ENCODE peak calls at places on chromosome 21, in six cellular contexts. M, I, W, S, T and H are unnamed samples.

GRCh38 chr21:41112740-41113692 is 54.9 kb upstream of the BACE2 start:
- DNase-seq in M (no peak), I (peak), W (peak), S (no peak), T (peak), H (peak)

GRCh38 chr21:37700641-37701202 is 215.5 kb downstream of the KCNJ6 start:
- DNase-seq in M (no peak), I (peak), W (peak), S (peak), T (peak), H (peak)

GRCh38 chr21:16169102-16169511 is 439.3 kb downstream of the USP25 start:
- DNase-seq in M (no peak), I (peak), W (no peak), S (no peak), T (peak), H (no peak)

GRCh38 chr21:16071082-16071481 is 341.3 kb downstream of the USP25 start:
- DNase-seq in M (no peak), I (peak), W (no peak), S (no peak), T (peak), H (no peak)

GRCh38 chr21:37294674-37295073 is 27.5 kb upstream of the VPS26C start:
- DNase-seq in M (no peak), I (no peak), W (no peak), S (no peak), T (no peak), H (no peak)

GRCh38 chr21:14559144-14559543 is 13.0 kb upstream of the SAMSN1 start:
- DNase-seq in M (no peak), I (no peak), W (peak), S (no peak), T (no peak), H (no peak)

GRCh38 chr21:20330652-20331051 is 667.6 kb upstream of the NCAM2 start:
- DNase-seq in M (no peak), I (no peak), W (no peak), S (no peak), T (no peak), H (no peak)

GRCh38 chr21:38088916-38089762 is 167.7 kb upstream of the KCNJ15 start:
- DNase-seq in M (no peak), I (no peak), W (no peak), S (no peak), T (no peak), H (no peak)

GRCh38 chr21:22106720-22107410 is 1108.7 kb downstream of the NCAM2 start:
- DNase-seq in M (no peak), I (no peak), W (no peak), S (no peak), T (no peak), H (no peak)

GRCh38 chr21:37207441-37208009 is 59.6 kb downstream of the VPS26C start:
- DNase-seq in M (peak), I (no peak), W (peak), S (no peak), T (peak), H (no peak)

GRCh38 chr21:29190920-29191319 is 60.5 kb downstream of the MAP3K7CL start:
- DNase-seq in M (no peak), I (no peak), W (no peak), S (no peak), T (peak), H (no peak)

GRCh38 chr21:37520801-37521200 is 154.2 kb downstream of the DYRK1A start:
- DNase-seq in M (no peak), I (no peak), W (no peak), S (no peak), T (no peak), H (no peak)

GRCh38 chr21:43331962-43332458 is 94.9 kb downstream of the SIK1 start:
- DNase-seq in M (no peak), I (peak), W (no peak), S (no peak), T (peak), H (peak)

GRCh38 chr21:41071410-41071809 is 96.5 kb upstream of the BACE2 start:
- DNase-seq in M (no peak), I (no peak), W (no peak), S (no peak), T (no peak), H (no peak)

GRCh38 chr21:38494254-38494648 is 4.0 kb downstream of the ERG start:
- DNase-seq in M (no peak), I (no peak), W (no peak), S (no peak), T (no peak), H (no peak)

GRCh38 chr21:29256125-29256895 is 42.4 kb upstream of the BACH1 start:
- DNase-seq in M (no peak), I (no peak), W (no peak), S (no peak), T (no peak), H (no peak)

GRCh38 chr21:14876464-14876863 is 188.3 kb downstream of the NRIP1 start:
- DNase-seq in M (no peak), I (no peak), W (no peak), S (no peak), T (no peak), H (no peak)

GRCh38 chr21:22725436-22725835 is 1727.2 kb downstream of the NCAM2 start:
- DNase-seq in M (no peak), I (no peak), W (no peak), S (no peak), T (no peak), H (no peak)

GRCh38 chr21:24955275-24955961 is 651.9 kb downstream of the MRPL39 start:
- DNase-seq in M (peak), I (no peak), W (peak), S (no peak), T (no peak), H (no peak)

DNA sequence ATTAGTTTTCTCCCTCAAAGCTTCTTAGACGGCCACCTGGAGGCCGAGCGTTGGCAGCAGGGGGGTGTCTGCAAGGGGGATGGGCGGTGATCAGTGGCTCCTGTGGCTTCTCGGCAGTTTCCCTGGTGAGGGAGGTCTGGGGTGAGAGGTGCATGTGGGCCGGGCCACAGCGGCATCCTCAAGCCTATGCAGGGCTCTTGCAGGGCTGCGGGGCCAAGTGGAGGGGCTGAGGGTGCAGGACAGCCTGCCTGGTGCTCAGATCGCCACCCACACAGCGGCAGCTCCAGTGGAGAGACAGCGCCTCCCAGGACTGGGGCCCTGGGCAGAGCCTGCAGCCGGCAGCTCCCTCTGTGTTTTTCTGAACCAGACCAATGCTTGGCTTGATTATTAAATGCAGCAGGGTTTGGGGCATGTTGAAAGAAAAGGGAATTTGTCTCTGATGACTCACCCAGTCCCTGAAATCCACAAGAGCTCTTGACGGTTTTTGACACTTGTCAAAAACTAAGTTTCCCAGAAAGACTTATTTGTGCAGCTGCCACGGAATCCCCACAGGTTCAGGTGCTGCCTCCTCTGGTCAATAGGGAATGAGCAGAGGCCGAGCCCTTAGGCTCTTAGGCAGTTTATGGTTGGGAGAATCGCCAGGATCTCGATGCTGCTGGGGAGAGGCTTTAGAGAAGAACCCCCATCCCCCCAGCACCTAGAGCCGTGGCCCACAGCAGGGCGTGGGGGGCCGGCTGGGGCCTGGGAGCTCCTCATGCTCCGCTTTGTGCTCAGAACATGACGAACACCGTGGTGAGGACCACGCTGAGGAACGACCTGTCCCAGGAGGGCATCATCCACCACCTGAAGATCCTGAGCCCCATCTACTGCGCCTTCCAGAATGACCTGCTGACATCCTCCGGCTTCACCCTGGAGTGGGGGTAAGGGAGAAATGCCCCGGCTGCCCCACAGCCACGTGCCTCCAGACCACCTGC is 54.7 kb downstream of the UMODL1 start:
- DNase-seq in M (no peak), I (no peak), W (no peak), S (no peak), T (peak), H (peak)
- TF ChIP-seq CTCF in M (no peak), I (peak), W (no peak), S (no peak), T (peak), H (peak)

DNA sequence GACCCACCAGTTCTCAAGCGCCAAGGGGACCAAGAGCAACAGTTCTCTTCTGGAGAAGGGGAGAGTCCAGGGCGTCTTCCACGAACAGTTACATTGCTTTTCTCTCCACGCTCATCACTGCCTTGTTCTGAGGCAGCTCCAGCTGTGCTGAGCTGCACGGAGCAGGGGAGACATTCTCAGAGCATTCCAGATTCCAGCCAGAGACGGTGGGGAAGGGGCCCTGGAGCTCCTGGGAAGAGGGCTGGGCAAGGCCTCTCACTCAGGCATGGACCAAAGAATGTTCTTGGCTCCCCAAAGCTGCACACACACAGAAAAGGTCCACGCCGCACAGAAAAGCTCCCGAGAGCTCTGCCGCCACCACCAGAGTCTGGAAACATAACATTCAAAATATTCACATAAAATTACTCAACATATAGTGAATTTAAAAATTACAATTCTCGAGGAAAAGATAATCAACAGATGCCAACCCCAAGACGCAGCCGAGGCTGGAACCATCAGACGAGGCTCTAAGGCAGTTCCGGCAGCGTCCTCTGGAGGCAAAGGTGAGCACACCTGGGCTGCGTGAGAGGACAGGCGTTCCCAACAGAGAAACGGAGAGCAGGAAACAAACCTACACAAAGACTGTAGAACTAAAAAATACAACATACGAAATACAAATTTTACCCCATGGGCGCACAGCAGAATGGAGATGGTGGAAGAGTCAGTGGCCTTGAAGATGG is 40.5 kb downstream of the UBE2G2 start:
- DNase-seq in M (no peak), I (no peak), W (peak), S (no peak), T (no peak), H (no peak)
- TF ChIP-seq CTCF in M (peak), I (peak), W (peak), S (peak), T (peak), H (peak)

DNA sequence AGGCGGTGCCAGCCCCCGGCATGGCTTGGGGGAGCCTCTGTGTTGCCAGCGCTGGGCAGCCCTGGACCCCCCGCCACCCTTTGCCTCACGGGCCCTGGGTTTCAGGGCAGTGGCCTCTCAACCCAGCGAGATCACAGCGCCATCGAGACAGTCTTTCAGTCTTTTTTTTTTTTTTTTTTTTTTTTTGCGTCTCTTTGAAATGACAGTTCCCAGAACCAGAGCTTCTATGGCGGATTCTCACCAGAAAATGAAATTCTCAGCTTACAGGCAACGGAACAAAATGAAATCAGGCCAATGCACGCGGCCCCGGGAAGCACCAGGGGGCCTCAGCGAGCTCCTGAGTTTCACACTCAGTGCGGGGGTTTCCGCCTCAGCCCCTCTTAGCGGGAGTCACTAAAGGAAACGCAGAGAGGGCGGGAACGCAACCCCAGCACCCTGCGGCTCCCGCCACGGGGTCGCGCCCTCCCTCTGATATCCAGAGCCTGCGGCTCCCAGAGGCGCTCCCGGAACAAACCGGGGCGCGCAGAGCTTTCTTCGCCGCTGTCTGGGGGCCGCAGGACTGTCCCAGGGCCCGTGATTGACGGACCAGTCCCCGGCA is 8.0 kb upstream of the COL6A1 start:
- DNase-seq in M (peak), I (peak), W (peak), S (peak), T (peak), H (no peak)
- TF ChIP-seq CTCF in M (peak), I (peak), W (peak), S (peak), T (peak), H (peak)

DNA sequence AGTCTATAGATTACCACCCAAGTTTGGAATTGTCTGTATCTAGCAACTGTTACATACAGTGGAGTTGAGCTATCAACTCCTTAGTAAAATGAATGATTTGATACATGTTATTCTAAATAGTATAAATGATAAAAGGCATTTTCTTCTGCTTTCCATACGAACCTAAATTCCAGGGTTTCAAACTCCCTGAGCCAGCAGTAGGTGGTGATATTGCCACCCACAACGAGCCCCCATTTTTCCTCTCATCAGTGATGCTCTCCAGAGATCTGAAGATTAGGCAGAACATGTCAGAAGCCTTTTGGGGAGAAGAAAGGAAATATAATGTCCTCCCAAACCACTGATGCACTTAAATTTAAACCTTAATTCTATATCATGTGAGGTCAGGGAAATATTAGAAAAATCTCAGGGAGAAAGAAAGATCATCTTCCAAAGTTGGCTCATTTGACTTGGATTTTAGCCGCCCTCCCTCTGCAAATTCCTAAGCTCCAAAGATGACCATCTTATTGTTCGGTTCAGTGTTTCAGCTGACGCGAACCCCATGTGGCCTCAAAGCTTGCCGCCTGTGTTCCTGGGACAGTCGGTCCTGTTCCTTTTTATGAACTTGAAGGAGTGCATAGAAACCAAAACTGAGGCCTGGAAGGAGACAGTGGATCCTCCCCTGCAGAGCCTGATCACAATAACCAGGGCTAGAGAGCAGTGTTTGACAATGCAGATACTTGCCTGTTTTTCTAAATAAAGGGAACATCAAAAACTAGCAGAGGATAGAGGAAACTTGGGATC is 2.3 kb downstream of the EVA1C start:
- DNase-seq in M (no peak), I (no peak), W (no peak), S (no peak), T (peak), H (no peak)
- TF ChIP-seq CTCF in M (no peak), I (peak), W (no peak), S (peak), T (peak), H (peak)

DNA sequence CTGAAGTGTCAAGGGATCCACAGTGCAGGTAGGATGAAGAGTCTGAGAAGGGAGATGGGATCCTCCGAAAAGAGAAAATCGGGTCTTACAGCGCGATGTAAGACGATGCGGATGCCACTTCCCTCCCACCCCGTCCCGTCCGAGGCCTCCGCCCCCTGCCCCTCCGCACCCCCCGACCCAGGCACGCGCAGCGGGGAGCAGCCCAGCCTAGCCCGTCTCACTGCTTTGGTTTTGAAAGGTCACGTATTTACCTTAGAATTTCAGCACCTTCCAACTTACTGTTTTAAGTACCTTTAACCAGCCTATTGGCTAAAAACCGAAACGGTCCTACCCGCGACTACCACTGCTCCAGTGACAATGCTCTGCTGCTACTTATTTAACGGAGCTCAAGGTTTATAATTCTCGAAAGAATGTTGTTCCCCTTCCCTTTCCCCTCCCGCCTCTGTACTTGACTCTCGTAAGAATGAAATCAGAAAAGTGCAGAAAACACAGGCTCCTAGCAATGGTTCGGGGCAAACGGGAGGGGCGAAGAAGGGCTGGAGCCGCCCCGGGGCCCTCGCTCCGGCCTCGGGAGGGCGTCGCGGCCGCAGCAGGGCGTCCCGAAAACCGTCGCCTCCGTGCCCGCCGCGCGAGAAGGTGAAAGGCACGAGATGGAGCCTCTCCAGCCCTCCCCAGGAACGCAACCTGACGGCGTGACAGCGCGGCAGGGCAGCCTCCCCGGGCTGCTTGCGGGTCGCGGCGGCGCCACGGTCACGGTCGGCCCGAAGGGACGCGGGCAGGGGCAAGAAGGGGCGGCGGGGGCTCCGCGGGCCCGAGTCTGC is 706 bp downstream of the TMEM50B start:
- DNase-seq in M (peak), I (no peak), W (peak), S (no peak), T (peak), H (no peak)
- TF ChIP-seq CTCF in M (peak), I (no peak), W (peak), S (no peak), T (no peak), H (peak)

DNA sequence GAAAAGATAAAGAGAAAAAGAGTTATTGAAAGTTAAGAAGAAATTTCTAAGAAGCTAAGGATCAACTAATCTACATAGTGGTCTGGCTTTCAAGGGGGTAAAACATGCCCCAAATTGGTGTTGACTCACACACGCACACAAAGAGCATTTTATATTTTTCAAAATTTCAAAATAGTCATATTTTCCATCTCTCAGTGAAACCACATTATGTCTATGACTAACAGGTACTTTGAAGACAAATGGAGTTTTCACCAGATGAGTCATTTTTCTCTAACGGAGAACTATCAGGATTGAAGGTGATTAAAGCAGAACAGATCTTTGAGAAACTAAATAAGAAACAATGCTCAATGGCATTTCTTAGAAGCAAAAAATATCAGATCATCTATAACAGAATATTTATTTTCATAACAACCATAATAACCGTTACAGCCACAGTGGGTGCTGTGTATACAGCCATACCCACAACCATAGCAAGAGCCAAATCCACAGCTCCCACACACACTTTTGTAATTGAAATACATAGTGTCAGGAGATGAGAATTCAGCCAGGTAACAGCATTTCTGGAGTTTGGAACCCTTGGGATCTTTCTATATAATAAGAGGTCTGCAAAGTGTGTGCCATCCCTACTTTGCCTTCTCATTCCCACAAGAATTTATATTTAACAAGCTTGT is at the start of gene KRTAP21-3:
- DNase-seq in M (no peak), I (peak), W (peak), S (no peak), T (peak), H (no peak)
- TF ChIP-seq CTCF in M (no peak), I (no peak), W (no peak), S (no peak), T (no peak), H (no peak)

GRCh38 chr21:39924577-39925308 is 57.5 kb downstream of the PCP4 start:
- DNase-seq in M (no peak), I (no peak), W (no peak), S (no peak), T (no peak), H (no peak)
- TF ChIP-seq CTCF in M (no peak), I (no peak), W (no peak), S (no peak), T (no peak), H (no peak)